ENCODE peak calls at places on chromosome 3, in ten cellular contexts. X is heart right ventricle, J is cardiac muscle cell, C is mammary epithelial cell, B is IMR-90, W is right lobe of liver, I is adrenal gland, E is esophagus squamous epithelium, V is iPS DF 6.9, P is psoas muscle. D is an unnamed sample.

GRCh38 chr3:132507657-132508056 is 89.4 kb upstream of the ACKR4 start:
- DNase-seq in X (no peak), J (no peak), C (no peak), B (no peak), W (no peak), I (no peak), E (no peak), V (no peak), P (no peak), D (no peak)

GRCh38 chr3:129228891-129229585 is 20.4 kb upstream of the COPG1 start:
- DNase-seq in X (peak; percentile 24), J (peak; percentile 76), C (peak; percentile 78), B (peak; percentile 88), W (no peak), I (peak; percentile 35), E (no peak), V (no peak), P (no peak), D (no peak)

GRCh38 chr3:148794357-148794756 is 33.3 kb upstream of the CPB1 start:
- DNase-seq in X (no peak), J (no peak), C (no peak), B (no peak), W (peak; percentile 24), I (no peak), E (no peak), V (no peak), P (no peak), D (no peak)

GRCh38 chr3:31624054-31624709 is 91.5 kb downstream of the STT3B start:
- DNase-seq in X (no peak), J (no peak), C (no peak), B (no peak), W (no peak), I (no peak), E (no peak), V (no peak), P (no peak), D (no peak)

GRCh38 chr3:110711851-110712396 is 359.7 kb upstream of the NECTIN3 start:
- DNase-seq in X (no peak), J (no peak), C (no peak), B (peak; percentile 37), W (no peak), I (no peak), E (no peak), V (peak; percentile 50), P (no peak), D (no peak)

GRCh38 chr3:157594413-157594812 is 91.2 kb upstream of the VEPH1 start:
- DNase-seq in X (no peak), J (peak; percentile 87), C (no peak), B (no peak), W (no peak), I (no peak), E (no peak), V (no peak), P (no peak), D (no peak)

GRCh38 chr3:51538459-51539290 is at the start of gene RAD54L2:
- DNase-seq in X (peak; percentile 85), J (peak; percentile 92), C (peak; percentile 86), B (peak; percentile 79), W (peak; percentile 86), I (peak; percentile 84), E (peak; percentile 25), V (peak; percentile 47), P (peak; percentile 90), D (peak; percentile 79)

GRCh38 chr3:123068227-123069020 is 1.6 kb downstream of the PDIA5 start:
- DNase-seq in X (no peak), J (no peak), C (no peak), B (no peak), W (peak; percentile 78), I (no peak), E (no peak), V (no peak), P (no peak), D (no peak)

GRCh38 chr3:64384561-64384960 is 159.3 kb upstream of the PRICKLE2 start:
- DNase-seq in X (no peak), J (no peak), C (peak; percentile 16), B (no peak), W (no peak), I (no peak), E (no peak), V (no peak), P (no peak), D (no peak)

GRCh38 chr3:14472471-14473351 is 67.4 kb downstream of the GRIP2 start:
- DNase-seq in X (no peak), J (peak; percentile 92), C (peak; percentile 74), B (peak; percentile 92), W (no peak), I (peak; percentile 88), E (no peak), V (no peak), P (no peak), D (no peak)

GRCh38 chr3:38756892-38757291 is 59.1 kb downstream of the SCN10A start:
- DNase-seq in X (no peak), J (no peak), C (no peak), B (no peak), W (no peak), I (no peak), E (no peak), V (no peak), P (no peak), D (no peak)

GRCh38 chr3:58565621-58566397 is 11.4 kb downstream of the FAM107A start:
- DNase-seq in X (no peak), J (no peak), C (no peak), B (no peak), W (no peak), I (no peak), E (no peak), V (no peak), P (no peak), D (no peak)

GRCh38 chr3:15327941-15328340 is 4.4 kb downstream of the SH3BP5 start:
- DNase-seq in X (peak; percentile 37), J (no peak), C (peak; percentile 16), B (peak; percentile 43), W (peak; percentile 40), I (peak; percentile 75), E (no peak), V (no peak), P (peak; percentile 80), D (no peak)

GRCh38 chr3:11606865-11607440 is 36.8 kb downstream of the VGLL4 start:
- DNase-seq in X (no peak), J (no peak), C (peak; percentile 58), B (no peak), W (no peak), I (no peak), E (no peak), V (no peak), P (no peak), D (no peak)
- H3K27ac ChIP-seq in X (no peak overlapping the region), J (peak overlapping the region; percentile 52), C (peak overlapping the region; percentile 27), B (peak overlapping the region; percentile 43), W (no peak overlapping the region), I (peak overlapping the region; percentile 18), E (peak overlapping the region; percentile 30), V (no peak overlapping the region), P (peak overlapping the region; percentile 10), D (no peak overlapping the region)

GRCh38 chr3:84962460-84962859 is 3.7 kb downstream of the CADM2 start:
- DNase-seq in X (no peak), J (no peak), C (no peak), B (no peak), W (no peak), I (no peak), E (no peak), V (no peak), P (no peak), D (no peak)
- H3K4me3 ChIP-seq in X (no peak overlapping the region), J (no peak overlapping the region), C (no peak overlapping the region), B (no peak overlapping the region), W (no peak overlapping the region), I (no peak overlapping the region), E (no peak overlapping the region), V (no peak overlapping the region), P (peak overlapping the region; percentile 77), D (no peak overlapping the region)

DNA sequence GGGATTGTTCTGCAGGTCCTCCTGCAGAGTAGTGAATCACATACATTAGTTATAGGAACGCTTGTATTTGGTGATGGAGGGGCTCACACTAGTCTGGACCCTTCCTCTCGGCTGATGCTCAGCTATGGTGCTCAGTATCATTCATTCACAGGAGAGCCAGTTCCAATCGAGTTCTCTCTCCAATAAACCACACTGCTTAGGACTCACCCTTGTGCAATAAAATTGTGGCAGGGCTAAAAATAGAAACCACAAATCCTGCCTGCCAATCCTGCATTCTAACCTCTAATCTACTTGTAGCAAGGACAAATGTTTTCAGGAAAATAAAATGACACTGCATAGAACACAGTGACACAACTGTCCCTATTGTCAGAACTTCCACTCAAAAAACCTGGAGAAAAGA is 138.4 kb upstream of the TBL1XR1 start:
- DNase-seq in X (no peak), J (peak; percentile 66), C (peak; percentile 20), B (peak; percentile 22), W (no peak), I (no peak), E (no peak), V (no peak), P (no peak), D (no peak)
- H3K4me1 ChIP-seq in X (peaks cover 70% of the 10 kb centered on the region), J (peaks cover 24% of the 10 kb centered on the region), C (peaks cover 12% of the 10 kb centered on the region), B (peaks cover 10% of the 10 kb centered on the region), W (no peaks in the 10 kb centered on the region), I (peaks cover 31% of the 10 kb centered on the region), E (peaks cover 11% of the 10 kb centered on the region), V (no peaks in the 10 kb centered on the region), P (peaks cover 51% of the 10 kb centered on the region), D (peaks cover 19% of the 10 kb centered on the region)

DNA sequence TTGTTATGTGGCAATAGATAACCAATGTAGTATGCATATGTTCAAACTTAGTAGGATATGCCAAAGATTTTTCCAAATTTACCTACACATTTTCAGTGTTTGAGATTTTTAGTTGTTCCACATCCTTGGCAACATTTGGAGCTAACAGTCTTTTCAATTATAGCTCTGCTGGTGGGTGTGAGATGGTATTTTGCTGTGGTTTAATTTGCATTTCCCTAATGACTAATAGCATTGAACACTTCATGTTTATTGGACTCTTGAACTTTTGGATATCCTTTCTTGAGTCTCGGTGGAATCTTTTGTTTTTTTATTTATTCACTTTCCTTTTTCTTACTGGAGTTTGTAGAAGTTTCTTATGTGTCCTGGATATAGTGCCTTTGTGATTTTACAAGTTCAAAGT is 11.0 kb upstream of the ILDR1 start:
- DNase-seq in X (no peak), J (no peak), C (no peak), B (no peak), W (no peak), I (no peak), E (no peak), V (no peak), P (no peak), D (no peak)
- H3K27ac ChIP-seq in X (no peak overlapping the region), J (no peak overlapping the region), C (no peak overlapping the region), B (no peak overlapping the region), W (no peak overlapping the region), I (no peak overlapping the region), E (no peak overlapping the region), V (no peak overlapping the region), P (no peak overlapping the region), D (no peak overlapping the region)